ENCODE peak calls at places on chromosomes 11 and 22, in nine cellular contexts. K, I, Z, L, H, M, F, R and O are unnamed samples.

GRCh38 chr22:48396785-48397530 is 1430.7 kb downstream of the BRD1 start:
- DNase-seq in R (peak; percentile 22), Z (no peak), I (no peak), H (no peak), F (no peak), K (no peak), M (no peak), L (no peak), O (no peak)

GRCh38 chr11:101738494-101738893 is 154.7 kb upstream of the TRPC6 start:
- DNase-seq in H (no peak), I (no peak), M (no peak), K (no peak), L (no peak), R (no peak), Z (no peak), F (no peak), O (no peak)

GRCh38 chr11:70332567-70332966 is 62.1 kb downstream of the PPFIA1 start:
- DNase-seq in Z (no peak), H (no peak), L (no peak), F (no peak), K (no peak), M (no peak), I (no peak), R (no peak), O (no peak)

GRCh38 chr11:16604784-16605439 is 133.5 kb upstream of the C11orf58 start:
- DNase-seq in M (peak; percentile 37), R (no peak), I (peak; percentile 68), K (peak; percentile 95), H (no peak), Z (no peak), L (peak; percentile 26), F (peak; percentile 4), O (no peak)

GRCh38 chr11:88576741-88577140 is 239.2 kb upstream of the CTSC start:
- DNase-seq in K (no peak), L (no peak), R (no peak), I (no peak), Z (no peak), M (no peak), F (no peak), H (no peak), O (no peak)

GRCh38 chr11:71252782-71253730 is 679 bp upstream of the SHANK2 start:
- DNase-seq in L (peak; percentile 46), I (peak; percentile 63), K (no peak), R (no peak), F (no peak), Z (no peak), M (peak; percentile 7), H (no peak), O (no peak)

GRCh38 chr11:43943931-43944751 is 1.7 kb downstream of the C11orf96 start:
- DNase-seq in F (no peak), L (peak; percentile 56), I (peak; percentile 53), Z (no peak), K (peak; percentile 27), M (peak; percentile 11), H (no peak), R (no peak), O (no peak)

GRCh38 chr11:1549355-1550330 is 22.4 kb downstream of the DUSP8 start:
- DNase-seq in M (no peak), H (no peak), R (no peak), I (no peak), Z (no peak), F (no peak), K (peak; percentile 18), L (no peak), O (no peak)

GRCh38 chr22:42946551-42947198 is 68.3 kb downstream of the PACSIN2 start:
- DNase-seq in L (no peak), I (no peak), K (no peak), H (no peak), R (no peak), M (no peak), Z (no peak), F (no peak), O (no peak)

GRCh38 chr11:35033011-35033410 is 106.0 kb upstream of the CD44 start:
- DNase-seq in K (no peak), H (no peak), F (no peak), M (no peak), R (no peak), I (peak; percentile 63), L (no peak), Z (no peak), O (no peak)

GRCh38 chr22:50314455-50315288 is 7.2 kb upstream of the PLXNB2 start:
- DNase-seq in M (no peak), F (no peak), K (peak; percentile 50), H (no peak), I (peak; percentile 87), L (no peak), R (no peak), Z (peak; percentile 67), O (no peak)

GRCh38 chr22:37281195-37281594 is 1.1 kb upstream of the CYTH4 start:
- DNase-seq in H (no peak), F (no peak), M (no peak), I (no peak), R (no peak), L (no peak), K (no peak), Z (no peak), O (no peak)

GRCh38 chr11:76073716-76074115 is 132.6 kb downstream of the WNT11 start:
- DNase-seq in M (no peak), R (no peak), Z (no peak), K (no peak), H (peak; percentile 42), I (no peak), L (peak; percentile 41), F (no peak), O (no peak)

GRCh38 chr11:65855927-65856363 is 2.0 kb downstream of the CFL1 start:
- DNase-seq in R (no peak), F (no peak), Z (no peak), L (no peak), H (no peak), I (no peak), K (no peak), M (no peak), O (no peak)

GRCh38 chr22:22883090-22883727 is 4.4 kb upstream of the IGLL5 start:
- DNase-seq in M (no peak), K (no peak), L (no peak), F (no peak), H (no peak), R (no peak), Z (no peak), I (no peak), O (no peak)

GRCh38 chr11:77136074-77136473 is 8.0 kb downstream of the MYO7A start:
- DNase-seq in Z (no peak), I (no peak), L (peak; percentile 46), R (no peak), M (peak; percentile 82), H (no peak), K (no peak), F (no peak), O (no peak)

GRCh38 chr11:94652735-94653284 is 85.6 kb downstream of the PIWIL4 start:
- DNase-seq in Z (no peak), L (no peak), R (no peak), K (no peak), F (no peak), H (no peak), M (no peak), I (no peak), O (no peak)

GRCh38 chr11:115304774-115305472 is 199.3 kb downstream of the CADM1 start:
- DNase-seq in I (no peak), R (no peak), L (no peak), F (no peak), Z (no peak), M (no peak), H (no peak), K (no peak), O (no peak)

GRCh38 chr11:106395716-106396349 is 318.4 kb downstream of the AASDHPPT start:
- DNase-seq in H (no peak), R (no peak), K (no peak), M (peak; percentile 31), F (no peak), L (no peak), I (no peak), Z (no peak), O (no peak)

GRCh38 chr11:116913000-116913399 is 75.6 kb upstream of the APOA1 start:
- DNase-seq in I (no peak), H (peak; percentile 43), Z (no peak), K (no peak), L (peak; percentile 78), M (peak; percentile 81), F (no peak), R (no peak), O (no peak)

GRCh38 chr11:68539370-68539769 is 78.8 kb downstream of the PPP6R3 start:
- DNase-seq in R (no peak), M (no peak), Z (no peak), I (no peak), F (no peak), L (no peak), K (no peak), H (no peak), O (no peak)

GRCh38 chr22:42511401-42511891 is 8.2 kb downstream of the RRP7A start:
- DNase-seq in H (no peak), M (no peak), R (no peak), L (no peak), F (no peak), I (no peak), K (no peak), Z (no peak), O (no peak)

GRCh38 chr11:75337195-75337654 is 14.2 kb downstream of the ARRB1 start:
- DNase-seq in M (peak; percentile 82), L (no peak), F (no peak), R (no peak), K (peak; percentile 70), I (peak; percentile 61), Z (no peak), H (no peak), O (no peak)

GRCh38 chr11:15185021-15185420 is 70.3 kb downstream of the INSC start:
- DNase-seq in R (no peak), M (peak; percentile 7), K (no peak), I (no peak), H (no peak), F (no peak), Z (no peak), L (no peak), O (no peak)

GRCh38 chr11:101583180-101584128 is at the start of gene TRPC6:
- DNase-seq in R (no peak), K (no peak), Z (no peak), I (peak; percentile 43), F (no peak), H (no peak), M (peak; percentile 3), L (peak; percentile 8), O (no peak)